ENCODE peak calls at places on chromosomes 4 and X, in ten cellular contexts. One of them, this sample, is unnamed.

GRCh38 chr4:142656178-142656577 is 189.9 kb downstream of the INPP4B start:
- DNase-seq in testis: no peak
- DNase-seq in H4: no peak
- DNase-seq in Kasumi-1: no peak
- DNase-seq in tibial nerve: no peak
- DNase-seq in HS-5: peak; percentile 3
- DNase-seq in cerebellar cortex: peak; percentile 16
- DNase-seq in astrocyte of the spinal cord: peak; percentile 37
- DNase-seq in stimulated activated CD4-positive, alpha-beta T cell treated with anti-CD3 and anti-CD28 coated beads, TNF-alpha, amount 100 ng/mL, for 1 hour: no peak
- DNase-seq in GM04504: peak; percentile 6
- DNase-seq in this sample: no peak

GRCh38 chr4:878796-879729 is 53.1 kb downstream of the GAK start:
- DNase-seq in testis: no peak
- DNase-seq in H4: no peak
- DNase-seq in Kasumi-1: no peak
- DNase-seq in tibial nerve: no peak
- DNase-seq in HS-5: no peak
- DNase-seq in cerebellar cortex: peak; percentile 81
- DNase-seq in astrocyte of the spinal cord: no peak
- DNase-seq in stimulated activated CD4-positive, alpha-beta T cell treated with anti-CD3 and anti-CD28 coated beads, TNF-alpha, amount 100 ng/mL, for 1 hour: no peak
- DNase-seq in GM04504: no peak
- DNase-seq in this sample: no peak

GRCh38 chr4:26434030-26434639 is 56.1 kb downstream of the CCKAR start:
- DNase-seq in testis: no peak
- DNase-seq in H4: no peak
- DNase-seq in Kasumi-1: no peak
- DNase-seq in tibial nerve: no peak
- DNase-seq in HS-5: no peak
- DNase-seq in cerebellar cortex: no peak
- DNase-seq in astrocyte of the spinal cord: no peak
- DNase-seq in stimulated activated CD4-positive, alpha-beta T cell treated with anti-CD3 and anti-CD28 coated beads, TNF-alpha, amount 100 ng/mL, for 1 hour: no peak
- DNase-seq in GM04504: no peak
- DNase-seq in this sample: no peak

GRCh38 chr4:93080316-93080715 is 748.2 kb upstream of the ATOH1 start:
- DNase-seq in testis: no peak
- DNase-seq in H4: no peak
- DNase-seq in Kasumi-1: no peak
- DNase-seq in tibial nerve: no peak
- DNase-seq in HS-5: no peak
- DNase-seq in cerebellar cortex: no peak
- DNase-seq in astrocyte of the spinal cord: no peak
- DNase-seq in stimulated activated CD4-positive, alpha-beta T cell treated with anti-CD3 and anti-CD28 coated beads, TNF-alpha, amount 100 ng/mL, for 1 hour: no peak
- DNase-seq in GM04504: no peak
- DNase-seq in this sample: no peak

GRCh38 chr4:21898101-21898500 is 50.5 kb downstream of the KCNIP4 start:
- DNase-seq in testis: no peak
- DNase-seq in H4: peak; percentile 23
- DNase-seq in Kasumi-1: no peak
- DNase-seq in tibial nerve: no peak
- DNase-seq in HS-5: no peak
- DNase-seq in cerebellar cortex: peak; percentile 38
- DNase-seq in astrocyte of the spinal cord: no peak
- DNase-seq in stimulated activated CD4-positive, alpha-beta T cell treated with anti-CD3 and anti-CD28 coated beads, TNF-alpha, amount 100 ng/mL, for 1 hour: no peak
- DNase-seq in GM04504: no peak
- DNase-seq in this sample: no peak

GRCh38 chr4:86032476-86033022 is 327.3 kb downstream of the MAPK10 start:
- DNase-seq in testis: no peak
- DNase-seq in H4: peak; percentile 72
- DNase-seq in Kasumi-1: peak; percentile 68
- DNase-seq in tibial nerve: peak; percentile 7
- DNase-seq in HS-5: peak; percentile 37
- DNase-seq in cerebellar cortex: peak; percentile 46
- DNase-seq in astrocyte of the spinal cord: peak; percentile 90
- DNase-seq in stimulated activated CD4-positive, alpha-beta T cell treated with anti-CD3 and anti-CD28 coated beads, TNF-alpha, amount 100 ng/mL, for 1 hour: no peak
- DNase-seq in GM04504: peak; percentile 91
- DNase-seq in this sample: peak; percentile 32

GRCh38 chr4:108072300-108072699 is 82.6 kb downstream of the HADH start:
- DNase-seq in testis: no peak
- DNase-seq in H4: no peak
- DNase-seq in Kasumi-1: no peak
- DNase-seq in tibial nerve: no peak
- DNase-seq in HS-5: no peak
- DNase-seq in cerebellar cortex: no peak
- DNase-seq in astrocyte of the spinal cord: no peak
- DNase-seq in stimulated activated CD4-positive, alpha-beta T cell treated with anti-CD3 and anti-CD28 coated beads, TNF-alpha, amount 100 ng/mL, for 1 hour: peak; percentile 32
- DNase-seq in GM04504: no peak
- DNase-seq in this sample: no peak

GRCh38 chrX:68332156-68332823 is 101.0 kb downstream of the OPHN1 start:
- DNase-seq in testis: no peak
- DNase-seq in H4: no peak
- DNase-seq in Kasumi-1: no peak
- DNase-seq in tibial nerve: peak; percentile 4
- DNase-seq in HS-5: no peak
- DNase-seq in cerebellar cortex: peak; percentile 4
- DNase-seq in astrocyte of the spinal cord: peak; percentile 13
- DNase-seq in stimulated activated CD4-positive, alpha-beta T cell treated with anti-CD3 and anti-CD28 coated beads, TNF-alpha, amount 100 ng/mL, for 1 hour: no peak
- DNase-seq in GM04504: no peak
- DNase-seq in this sample: no peak

GRCh38 chrX:153968754-153969124 is 2.9 kb downstream of the HCFC1 start:
- DNase-seq in testis: no peak
- DNase-seq in H4: no peak
- DNase-seq in Kasumi-1: no peak
- DNase-seq in tibial nerve: no peak
- DNase-seq in HS-5: no peak
- DNase-seq in cerebellar cortex: no peak
- DNase-seq in astrocyte of the spinal cord: peak; percentile 16
- DNase-seq in stimulated activated CD4-positive, alpha-beta T cell treated with anti-CD3 and anti-CD28 coated beads, TNF-alpha, amount 100 ng/mL, for 1 hour: no peak
- DNase-seq in GM04504: no peak
- DNase-seq in this sample: no peak

GRCh38 chrX:68708503-68709290 is 61.2 kb downstream of the STARD8 start:
- DNase-seq in testis: no peak
- DNase-seq in H4: no peak
- DNase-seq in Kasumi-1: no peak
- DNase-seq in tibial nerve: no peak
- DNase-seq in HS-5: no peak
- DNase-seq in cerebellar cortex: no peak
- DNase-seq in astrocyte of the spinal cord: no peak
- DNase-seq in stimulated activated CD4-positive, alpha-beta T cell treated with anti-CD3 and anti-CD28 coated beads, TNF-alpha, amount 100 ng/mL, for 1 hour: no peak
- DNase-seq in GM04504: no peak
- DNase-seq in this sample: no peak

GRCh38 chr4:106287353-106287969 is 28.5 kb downstream of the TBCK start:
- DNase-seq in testis: no peak
- DNase-seq in H4: peak; percentile 87
- DNase-seq in Kasumi-1: no peak
- DNase-seq in tibial nerve: peak; percentile 10
- DNase-seq in HS-5: peak; percentile 59
- DNase-seq in cerebellar cortex: no peak
- DNase-seq in astrocyte of the spinal cord: peak; percentile 90
- DNase-seq in stimulated activated CD4-positive, alpha-beta T cell treated with anti-CD3 and anti-CD28 coated beads, TNF-alpha, amount 100 ng/mL, for 1 hour: no peak
- DNase-seq in GM04504: peak; percentile 58
- DNase-seq in this sample: no peak

GRCh38 chrX:397575-397974 is 10.9 kb upstream of the PPP2R3B start:
- DNase-seq in testis: peak; percentile 49
- DNase-seq in H4: no peak
- DNase-seq in Kasumi-1: no peak
- DNase-seq in tibial nerve: peak; percentile 49
- DNase-seq in HS-5: no peak
- DNase-seq in cerebellar cortex: peak; percentile 58
- DNase-seq in astrocyte of the spinal cord: peak; percentile 59
- DNase-seq in stimulated activated CD4-positive, alpha-beta T cell treated with anti-CD3 and anti-CD28 coated beads, TNF-alpha, amount 100 ng/mL, for 1 hour: no peak
- DNase-seq in GM04504: peak; percentile 70
- DNase-seq in this sample: peak; percentile 42

This sample was measured in left ventricle myocardium superior.